ENCODE peak calls at places on chromosome 17, in four cellular contexts. One of them, this sample, is unnamed.
A peak's percentile ranks its signal among the peaks of the same experiment; 100 is the strongest.

GRCh38 chr17:82272495-82273326 is 789 bp downstream of the CSNK1D start:
- DNase-seq in osteoblast: peak; percentile 91
- DNase-seq in SJCRH30: peak; percentile 55
- DNase-seq in hepatocyte: peak; percentile 53
- DNase-seq in this sample: peak; percentile 60

GRCh38 chr17:68054296-68054900 is 18.9 kb downstream of the KPNA2 start:
- DNase-seq in SJCRH30: peak; percentile 60
- DNase-seq in hepatocyte: no peak
- DNase-seq in osteoblast: peak; percentile 63
- DNase-seq in this sample: no peak

GRCh38 chr17:78374631-78375274 is 3.7 kb upstream of the PGS1 start:
- DNase-seq in osteoblast: peak; percentile 96
- DNase-seq in SJCRH30: peak; percentile 93
- DNase-seq in hepatocyte: no peak
- DNase-seq in this sample: no peak

GRCh38 chr17:63774141-63774981 is at the start of gene DDX42:
- DNase-seq in SJCRH30: peak; percentile 54
- DNase-seq in hepatocyte: peak; percentile 80
- DNase-seq in osteoblast: peak; percentile 84
- DNase-seq in this sample: peak; percentile 92

GRCh38 chr17:39800540-39800939 is 62.8 kb downstream of the GRB7 start:
- DNase-seq in SJCRH30: no peak
- DNase-seq in osteoblast: peak; percentile 58
- DNase-seq in hepatocyte: no peak
- DNase-seq in this sample: no peak

GRCh38 chr17:20189322-20189721 is 180.2 kb downstream of the SPECC1 start:
- DNase-seq in hepatocyte: peak; percentile 28
- DNase-seq in osteoblast: peak; percentile 85
- DNase-seq in SJCRH30: peak; percentile 98
- DNase-seq in this sample: no peak

GRCh38 chr17:59425085-59425901 is 93.8 kb downstream of the YPEL2 start:
- DNase-seq in SJCRH30: no peak
- DNase-seq in hepatocyte: peak; percentile 64
- DNase-seq in osteoblast: peak; percentile 86
- DNase-seq in this sample: no peak

GRCh38 chr17:41196068-41196467 is 6.4 kb downstream of the KRTAP9-1 start:
- DNase-seq in SJCRH30: no peak
- DNase-seq in hepatocyte: no peak
- DNase-seq in osteoblast: no peak
- DNase-seq in this sample: no peak

GRCh38 chr17:2689411-2690164 is 22.0 kb downstream of the CLUH start:
- DNase-seq in hepatocyte: peak; percentile 23
- DNase-seq in SJCRH30: no peak
- DNase-seq in osteoblast: peak; percentile 82
- DNase-seq in this sample: no peak

GRCh38 chr17:9252525-9252924 is 231.2 kb downstream of the NTN1 start:
- DNase-seq in hepatocyte: no peak
- DNase-seq in osteoblast: no peak
- DNase-seq in SJCRH30: no peak
- DNase-seq in this sample: no peak

GRCh38 chr17:35560703-35561102 is at the start of gene SLFN14:
- DNase-seq in SJCRH30: no peak
- DNase-seq in osteoblast: no peak
- DNase-seq in hepatocyte: no peak
- DNase-seq in this sample: no peak

GRCh38 chr17:14552311-14552710 is 251.4 kb downstream of the HS3ST3B1 start:
- DNase-seq in SJCRH30: no peak
- DNase-seq in osteoblast: no peak
- DNase-seq in hepatocyte: no peak
- DNase-seq in this sample: no peak

GRCh38 chr17:35289222-35289621 is 46.4 kb downstream of the SLFN5 start:
- DNase-seq in hepatocyte: no peak
- DNase-seq in osteoblast: no peak
- DNase-seq in SJCRH30: no peak
- DNase-seq in this sample: no peak

GRCh38 chr17:80945736-80946135 is 45.9 kb upstream of the CHMP6 start:
- DNase-seq in hepatocyte: no peak
- DNase-seq in osteoblast: peak; percentile 42
- DNase-seq in SJCRH30: no peak
- DNase-seq in this sample: no peak

GRCh38 chr17:59456428-59456827 is 109.0 kb upstream of the DHX40 start:
- DNase-seq in osteoblast: no peak
- DNase-seq in hepatocyte: no peak
- DNase-seq in SJCRH30: no peak
- DNase-seq in this sample: no peak

GRCh38 chr17:4472281-4472680 is 26.4 kb upstream of the SPNS2 start:
- DNase-seq in SJCRH30: no peak
- DNase-seq in hepatocyte: no peak
- DNase-seq in osteoblast: peak; percentile 22
- DNase-seq in this sample: no peak

GRCh38 chr17:19714542-19715411 is 1.6 kb downstream of the SLC47A2 start:
- DNase-seq in hepatocyte: no peak
- DNase-seq in SJCRH30: no peak
- DNase-seq in osteoblast: peak; percentile 48
- DNase-seq in this sample: peak; percentile 49

GRCh38 chr17:57662021-57662420 is 83.1 kb downstream of the CCDC182 start:
- DNase-seq in SJCRH30: peak; percentile 62
- DNase-seq in osteoblast: no peak
- DNase-seq in hepatocyte: no peak
- DNase-seq in this sample: no peak

GRCh38 chr17:58246104-58246740 is 7.8 kb downstream of the LPO start:
- DNase-seq in osteoblast: no peak
- DNase-seq in hepatocyte: no peak
- DNase-seq in SJCRH30: no peak
- DNase-seq in this sample: no peak

GRCh38 chr17:40094874-40095273 is 5.5 kb downstream of the NR1D1 start:
- DNase-seq in hepatocyte: no peak
- DNase-seq in SJCRH30: no peak
- DNase-seq in osteoblast: no peak
- DNase-seq in this sample: no peak

GRCh38 chr17:39193346-39193745 is 4.1 kb downstream of the CACNB1 start:
- DNase-seq in osteoblast: peak; percentile 59
- DNase-seq in hepatocyte: no peak
- DNase-seq in SJCRH30: no peak
- DNase-seq in this sample: no peak

GRCh38 chr17:81957691-81958432 is 3.1 kb downstream of the NOTUM start:
- DNase-seq in hepatocyte: no peak
- DNase-seq in osteoblast: peak; percentile 77
- DNase-seq in SJCRH30: no peak
- DNase-seq in this sample: no peak

GRCh38 chr17:66272699-66273390 is 29.6 kb upstream of the PRKCA start:
- DNase-seq in hepatocyte: no peak
- DNase-seq in SJCRH30: no peak
- DNase-seq in osteoblast: peak; percentile 92
- DNase-seq in this sample: no peak

GRCh38 chr17:9266031-9266680 is 244.8 kb downstream of the NTN1 start:
- DNase-seq in osteoblast: no peak
- DNase-seq in SJCRH30: no peak
- DNase-seq in hepatocyte: no peak
- DNase-seq in this sample: no peak

GRCh38 chr17:81190591-81190990 is 24.6 kb upstream of the AATK start:
- DNase-seq in osteoblast: no peak
- DNase-seq in SJCRH30: no peak
- DNase-seq in hepatocyte: no peak
- DNase-seq in this sample: no peak

GRCh38 chr17:79959042-79959441 is 76.6 kb downstream of the TBC1D16 start:
- DNase-seq in hepatocyte: no peak
- DNase-seq in osteoblast: no peak
- DNase-seq in SJCRH30: no peak
- DNase-seq in this sample: no peak

DNA sequence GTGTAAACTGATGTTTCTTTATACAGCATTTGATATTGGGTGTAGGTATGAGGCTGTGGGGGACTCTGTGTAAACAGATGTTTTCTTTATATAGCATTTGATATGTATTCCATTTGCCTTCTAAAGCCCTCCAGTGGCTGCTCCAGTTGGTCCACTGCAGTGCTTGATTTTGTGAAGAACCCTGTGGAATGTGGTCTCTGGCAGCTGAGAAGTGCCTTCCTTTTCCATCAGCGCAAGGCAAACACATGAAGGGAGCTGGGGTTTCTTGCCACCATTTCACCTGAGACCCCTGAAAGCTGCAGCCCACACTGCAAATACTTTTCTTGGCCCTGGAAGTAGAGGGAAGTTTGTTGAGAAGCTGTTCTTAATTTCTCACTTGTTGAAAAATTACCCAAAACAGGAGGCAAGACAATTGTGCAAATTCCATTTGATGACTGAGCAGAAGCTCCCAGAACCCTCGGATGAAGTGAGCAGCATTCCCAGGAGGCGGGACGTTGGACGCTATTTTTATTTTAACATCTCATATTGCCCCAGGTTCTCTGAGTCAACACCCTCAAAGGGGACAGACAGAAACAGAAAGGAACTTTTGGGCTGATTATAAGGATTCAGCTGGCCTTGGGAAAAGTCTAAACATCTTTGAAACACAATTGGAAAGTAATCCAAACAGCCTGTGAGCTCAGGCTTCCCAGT is 158.5 kb upstream of the RPH3AL start:
- DNase-seq in SJCRH30: no peak
- DNase-seq in osteoblast: peak; percentile 93
- DNase-seq in hepatocyte: no peak
- DNase-seq in this sample: no peak
- H3K4me3 ChIP-seq in SJCRH30: no peak overlapping the region
- H3K4me3 ChIP-seq in osteoblast: peak overlapping the region; percentile 58
- H3K4me3 ChIP-seq in hepatocyte: no peak overlapping the region
- H3K4me3 ChIP-seq in this sample: no peak overlapping the region

DNA sequence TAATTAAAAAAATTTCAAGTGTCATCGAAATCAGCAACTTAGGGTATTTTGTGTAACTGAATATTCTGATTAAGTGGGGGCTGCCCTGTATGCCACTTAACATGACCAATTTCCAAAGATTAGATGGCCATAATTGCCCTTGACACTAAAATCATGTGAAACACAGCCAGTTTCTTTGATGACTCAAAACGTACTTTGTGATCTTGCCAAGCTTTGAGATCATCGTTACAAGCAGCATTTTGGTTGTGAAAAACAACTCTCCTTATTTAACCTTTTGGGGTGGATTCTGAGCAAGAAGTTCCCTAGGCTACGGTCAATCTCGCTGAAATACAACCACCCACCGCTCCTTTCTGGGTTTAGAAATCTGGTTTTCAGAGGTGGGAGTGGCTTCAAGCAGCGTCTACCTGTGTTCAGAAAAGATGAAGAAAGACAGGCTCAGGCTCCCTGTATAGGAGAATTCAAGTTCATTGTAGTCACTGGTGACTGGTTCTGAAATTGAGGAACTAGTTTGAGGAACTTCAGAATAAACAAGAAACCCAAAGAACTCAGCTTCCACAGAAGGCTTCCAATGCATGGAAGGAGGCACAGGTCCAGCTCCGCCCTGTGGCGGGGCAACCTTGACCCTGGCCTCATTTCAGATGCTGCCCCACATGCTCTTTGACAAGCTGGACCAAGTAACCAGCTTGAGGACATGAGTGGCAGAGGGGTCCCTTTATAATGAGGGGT is 9.4 kb downstream of the MAP3K14 start:
- DNase-seq in SJCRH30: no peak
- DNase-seq in osteoblast: peak; percentile 80
- DNase-seq in hepatocyte: no peak
- DNase-seq in this sample: no peak
- H3K4me1 ChIP-seq in SJCRH30: peaks cover 30% of the 10 kb centered on the region
- H3K4me1 ChIP-seq in osteoblast: peaks cover 55% of the 10 kb centered on the region
- H3K4me1 ChIP-seq in hepatocyte: peaks cover 14% of the 10 kb centered on the region
- H3K4me1 ChIP-seq in this sample: peaks cover 45% of the 10 kb centered on the region

GRCh38 chr17:830950-831349 is 48.8 kb downstream of the MRM3 start:
- DNase-seq in osteoblast: peak; percentile 46
- DNase-seq in SJCRH30: no peak
- DNase-seq in hepatocyte: no peak
- DNase-seq in this sample: no peak

GRCh38 chr17:838486-838885 is 56.3 kb downstream of the MRM3 start:
- DNase-seq in osteoblast: peak; percentile 56
- DNase-seq in SJCRH30: no peak
- DNase-seq in hepatocyte: no peak
- DNase-seq in this sample: no peak

GRCh38 chr17:834136-834535 is 52.0 kb downstream of the MRM3 start:
- DNase-seq in SJCRH30: no peak
- DNase-seq in osteoblast: no peak
- DNase-seq in hepatocyte: no peak
- DNase-seq in this sample: no peak

GRCh38 chr17:836154-836553 is 54.0 kb downstream of the MRM3 start:
- DNase-seq in osteoblast: peak; percentile 92
- DNase-seq in hepatocyte: no peak
- DNase-seq in SJCRH30: peak; percentile 72
- DNase-seq in this sample: no peak

DNA sequence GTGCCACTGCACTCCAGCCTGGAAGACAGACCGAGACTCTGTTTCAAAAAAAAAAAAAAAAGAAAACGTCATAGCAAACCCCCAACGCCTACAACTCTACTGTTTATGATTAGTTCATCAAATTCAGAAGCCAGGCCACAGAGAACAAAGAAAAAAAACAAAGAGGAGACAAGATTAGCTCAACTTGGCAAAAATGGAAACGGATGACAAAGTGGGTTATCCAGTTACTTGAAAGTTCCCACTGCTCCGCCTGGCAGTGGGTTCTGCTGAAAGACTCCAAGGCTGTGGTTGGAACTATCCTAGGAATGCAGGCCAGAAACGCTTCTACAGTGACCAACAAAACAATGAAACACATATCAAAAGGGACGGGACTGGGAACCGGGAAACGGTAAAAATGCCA is 53.1 kb downstream of the MRM3 start:
- DNase-seq in SJCRH30: peak; percentile 69
- DNase-seq in osteoblast: peak; percentile 97
- DNase-seq in hepatocyte: peak; percentile 55
- DNase-seq in this sample: no peak
- H3K4me3 ChIP-seq in SJCRH30: peak overlapping the region; percentile 27
- H3K4me3 ChIP-seq in osteoblast: no peak overlapping the region
- H3K4me3 ChIP-seq in hepatocyte: no peak overlapping the region
- H3K4me3 ChIP-seq in this sample: no peak overlapping the region

DNA sequence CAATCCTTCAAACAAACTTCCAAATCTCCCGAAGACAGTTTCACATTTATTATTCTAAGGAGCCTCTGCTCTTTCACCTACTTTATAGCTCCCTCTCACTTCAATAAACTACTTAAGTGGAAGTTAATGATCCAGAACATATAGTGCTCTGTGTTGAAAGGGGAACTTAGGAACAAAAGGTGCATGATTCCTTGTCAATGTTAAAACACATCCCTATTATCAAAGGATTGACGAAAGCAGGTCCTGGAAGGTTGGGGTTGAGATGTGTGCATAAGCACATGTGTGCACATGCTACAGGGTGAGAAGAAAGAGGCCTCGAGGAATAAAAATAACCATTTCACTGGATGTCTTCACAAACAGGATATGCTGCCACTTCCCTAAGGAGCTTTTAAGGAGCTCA is 170.3 kb downstream of the SLC39A11 start:
- DNase-seq in SJCRH30: no peak
- DNase-seq in hepatocyte: no peak
- DNase-seq in osteoblast: no peak
- DNase-seq in this sample: no peak
- H3K4me1 ChIP-seq in SJCRH30: no peaks in the 10 kb centered on the region
- H3K4me1 ChIP-seq in hepatocyte: no peaks in the 10 kb centered on the region
- H3K4me1 ChIP-seq in osteoblast: no peaks in the 10 kb centered on the region
- H3K4me1 ChIP-seq in this sample: no peaks in the 10 kb centered on the region

GRCh38 chr17:75061055-75061438 is 14.0 kb downstream of the KCTD2 start:
- DNase-seq in hepatocyte: no peak
- DNase-seq in osteoblast: no peak
- DNase-seq in SJCRH30: no peak
- DNase-seq in this sample: no peak
- H3K4me3 ChIP-seq in hepatocyte: no peak overlapping the region
- H3K4me3 ChIP-seq in osteoblast: no peak overlapping the region
- H3K4me3 ChIP-seq in SJCRH30: no peak overlapping the region
- H3K4me3 ChIP-seq in this sample: no peak overlapping the region